ENCODE peak calls at places on chromosomes 11 and 22, in five cellular contexts. D is heart left ventricle, Q is fibroblast of lung, Z is GM23338, T is OCI-LY7. G is an unnamed sample. For H3K36me3, the result is how much of the 10 kb centered on the place peaks cover.

GRCh38 chr11:86636275-86636674 is 36.1 kb downstream of the ME3 start:
- DNase-seq in D (no peak), Q (no peak), Z (no peak), T (no peak), G (no peak)

GRCh38 chr22:37823134-37823985 is at the start of gene GALR3:
- DNase-seq in D (no peak), Q (no peak), Z (no peak), T (no peak), G (no peak)

GRCh38 chr11:113142508-113142907 is 171.9 kb upstream of the TTC12 start:
- DNase-seq in D (no peak), Q (no peak), Z (no peak), T (no peak), G (no peak)

GRCh38 chr22:19325296-19325950 is 33.9 kb upstream of the CLTCL1 start:
- DNase-seq in D (no peak), Q (peak), Z (no peak), T (no peak), G (no peak)

GRCh38 chr11:102187416-102188125 is 77.3 kb downstream of the YAP1 start:
- DNase-seq in D (no peak), Q (no peak), Z (no peak), T (no peak), G (no peak)

GRCh38 chr22:49295851-49296560 is 531.7 kb downstream of the BRD1 start:
- DNase-seq in D (no peak), Q (no peak), Z (no peak), T (no peak), G (no peak)

GRCh38 chr11:65565624-65566453 is 4.4 kb upstream of the ZNRD2 start:
- DNase-seq in D (no peak), Q (peak), Z (no peak), T (no peak), G (peak)

GRCh38 chr11:129458756-129459535 is 83.3 kb downstream of the BARX2 start:
- DNase-seq in D (no peak), Q (no peak), Z (no peak), T (no peak), G (no peak)

GRCh38 chr11:85685131-85685819 is 720 bp downstream of the CCDC89 start:
- DNase-seq in D (peak), Q (no peak), Z (no peak), T (no peak), G (no peak)

GRCh38 chr11:57512646-57513445 is 2.7 kb downstream of the SLC43A1 start:
- DNase-seq in D (no peak), Q (no peak), Z (no peak), T (no peak), G (no peak)

GRCh38 chr11:119727523-119728081 is 1.4 kb downstream of the NECTIN1 start:
- DNase-seq in D (no peak), Q (no peak), Z (peak), T (peak), G (no peak)

GRCh38 chr11:122853261-122853660 is 15.0 kb downstream of the CRTAM start:
- DNase-seq in D (no peak), Q (peak), Z (no peak), T (no peak), G (no peak)

GRCh38 chr22:44191036-44191454 is 10.3 kb downstream of the PARVG start:
- DNase-seq in D (no peak), Q (peak), Z (no peak), T (no peak), G (peak)

GRCh38 chr11:44349328-44349727 is 39.4 kb upstream of the ALX4 start:
- DNase-seq in D (no peak), Q (no peak), Z (no peak), T (no peak), G (no peak)

GRCh38 chr11:7582338-7582985 is 68.7 kb downstream of the PPFIBP2 start:
- DNase-seq in D (no peak), Q (no peak), Z (no peak), T (no peak), G (no peak)

GRCh38 chr22:43343262-43343988 is at the start of gene SCUBE1:
- DNase-seq in D (peak), Q (peak), Z (peak), T (no peak), G (peak)

GRCh38 chr22:29520851-29521250 is 32.7 kb downstream of the THOC5 start:
- DNase-seq in D (no peak), Q (peak), Z (no peak), T (no peak), G (no peak)
- H3K36me3 ChIP-seq in D (half or more), Q (under half), Z (half or more), T (half or more), G (half or more)

DNA sequence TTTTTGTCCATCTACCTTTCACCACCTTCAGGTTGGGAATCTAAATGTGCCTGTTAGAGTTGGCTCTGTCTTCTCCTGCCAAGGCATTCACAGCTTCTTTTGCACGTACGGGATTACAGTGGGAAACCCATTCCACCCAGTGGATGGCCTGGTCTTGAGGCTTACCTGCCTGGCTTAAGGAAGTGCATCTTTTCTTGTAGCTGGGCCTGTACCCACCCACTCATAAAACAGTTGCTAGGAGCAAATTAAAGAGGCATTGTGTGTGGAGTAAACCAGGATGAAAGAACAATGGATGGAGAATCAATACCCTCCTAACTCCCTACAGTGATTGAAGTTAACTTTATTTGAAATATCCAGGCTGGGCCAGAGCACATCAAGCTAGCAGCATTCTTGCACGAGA is 71.6 kb downstream of the TEAD1 start:
- DNase-seq in D (no peak), Q (no peak), Z (no peak), T (no peak), G (no peak)
- H3K27ac ChIP-seq in D (peak), Q (no peak), Z (peak), T (no peak), G (no peak)

DNA sequence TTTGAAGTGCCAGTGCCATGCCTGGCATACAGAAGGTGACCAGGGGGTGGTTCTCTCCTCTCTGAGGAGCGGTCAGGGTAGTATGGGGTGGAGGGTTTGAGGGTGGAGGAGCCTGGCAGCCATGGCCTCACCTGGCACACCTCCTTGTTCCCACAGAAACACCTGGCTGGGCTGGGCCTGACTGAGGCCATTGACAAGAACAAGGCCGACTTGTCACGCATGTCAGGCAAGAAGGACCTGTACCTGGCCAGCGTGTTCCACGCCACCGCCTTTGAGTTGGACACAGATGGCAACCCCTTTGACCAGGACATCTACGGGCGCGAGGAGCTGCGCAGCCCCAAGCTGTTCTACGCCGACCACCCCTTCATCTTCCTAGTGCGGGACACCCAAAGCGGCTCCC is 9.6 kb downstream of the SERPINH1 start:
- DNase-seq in D (no peak), Q (no peak), Z (no peak), T (no peak), G (no peak)
- H3K36me3 ChIP-seq in D (half or more), Q (half or more), Z (half or more), T (under half), G (under half)

GRCh38 chr22:35085621-35086020 is 19.7 kb downstream of the ISX start:
- DNase-seq in D (no peak), Q (no peak), Z (no peak), T (no peak), G (no peak)
- H3K27ac ChIP-seq in D (no peak), Q (no peak), Z (no peak), T (no peak), G (no peak)

GRCh38 chr22:20771918-20772625 is 1.8 kb upstream of the SERPIND1 start:
- DNase-seq in D (no peak), Q (no peak), Z (peak), T (no peak), G (no peak)
- H3K36me3 ChIP-seq in D (under half), Q (under half), Z (under half), T (under half), G (under half)

GRCh38 chr11:62394825-62395538 is 23.9 kb upstream of the SCGB1A1 start:
- DNase-seq in D (peak), Q (peak), Z (peak), T (peak), G (peak)
- H3K27ac ChIP-seq in D (no peak), Q (no peak), Z (no peak), T (no peak), G (no peak)

GRCh38 chr11:592501-592900 is 16.2 kb downstream of the PHRF1 start:
- DNase-seq in D (no peak), Q (no peak), Z (no peak), T (no peak), G (no peak)
- H3K36me3 ChIP-seq in D (half or more), Q (under half), Z (under half), T (half or more), G (half or more)

GRCh38 chr11:26227883-26228502 is 103.9 kb upstream of the ANO3 start:
- DNase-seq in D (no peak), Q (no peak), Z (no peak), T (peak), G (no peak)
- H3K27ac ChIP-seq in D (no peak), Q (peak), Z (no peak), T (no peak), G (no peak)

GRCh38 chr22:40404251-40405177 is 34.1 kb downstream of the SGSM3 start:
- DNase-seq in D (no peak), Q (no peak), Z (no peak), T (no peak), G (no peak)
- H3K36me3 ChIP-seq in D (half or more), Q (under half), Z (under half), T (half or more), G (half or more)